ENCODE peak calls at places on chromosomes 3 and 15, in six cellular contexts. U is stomach, R is adrenal gland, E is esophagus squamous epithelium, O is left ventricle myocardium inferior, T is right atrium auricular region. V is an unnamed sample.

GRCh38 chr3:177351195-177351594 is 153.9 kb upstream of the TBL1XR1 start:
- DNase-seq in U (no peak), R (no peak), E (no peak), O (no peak), T (no peak), V (no peak)

GRCh38 chr3:50749822-50750221 is 75.1 kb downstream of the DOCK3 start:
- DNase-seq in U (no peak), R (no peak), E (no peak), O (no peak), T (no peak), V (no peak)

GRCh38 chr3:10738688-10739372 is 77.2 kb upstream of the SLC6A11 start:
- DNase-seq in U (peak; percentile 71), R (peak; percentile 77), E (peak; percentile 9), O (peak; percentile 73), T (peak; percentile 71), V (peak; percentile 77)

GRCh38 chr15:72230197-72231065 is 559 bp downstream of the PKM start:
- DNase-seq in U (peak; percentile 84), R (peak; percentile 95), E (peak; percentile 55), O (peak; percentile 94), T (peak; percentile 90), V (peak; percentile 91)

GRCh38 chr15:60830479-60830878 is 351.5 kb upstream of the ICE2 start:
- DNase-seq in U (no peak), R (no peak), E (no peak), O (no peak), T (no peak), V (no peak)

GRCh38 chr15:56613826-56614225 is 119.5 kb downstream of the ZNF280D start:
- DNase-seq in U (no peak), R (no peak), E (no peak), O (no peak), T (no peak), V (no peak)

GRCh38 chr3:184116017-184116416 is 19.1 kb upstream of the EIF2B5 start:
- DNase-seq in U (no peak), R (no peak), E (no peak), O (no peak), T (no peak), V (no peak)

GRCh38 chr15:47887181-47887580 is 169.9 kb downstream of the SEMA6D start:
- DNase-seq in U (no peak), R (no peak), E (no peak), O (no peak), T (no peak), V (peak; percentile 14)

GRCh38 chr3:37417297-37418082 is 243.1 kb upstream of the LRRFIP2 start:
- DNase-seq in U (no peak), R (no peak), E (no peak), O (no peak), T (no peak), V (no peak)

GRCh38 chr15:36325206-36325605 is 254.2 kb upstream of the CDIN1 start:
- DNase-seq in U (no peak), R (no peak), E (no peak), O (no peak), T (no peak), V (no peak)

GRCh38 chr3:52535411-52536111 is 844 bp upstream of the UQCC5 start:
- DNase-seq in U (no peak), R (no peak), E (no peak), O (no peak), T (peak; percentile 57), V (no peak)

GRCh38 chr3:46713898-46714552 is 3.6 kb downstream of the PRSS50 start:
- DNase-seq in U (peak; percentile 24), R (peak; percentile 48), E (no peak), O (no peak), T (no peak), V (no peak)

GRCh38 chr3:160210799-160211221 is 14.4 kb upstream of the C3orf80 start:
- DNase-seq in U (no peak), R (no peak), E (no peak), O (no peak), T (no peak), V (peak; percentile 72)

GRCh38 chr3:97882975-97883598 is 61.3 kb downstream of the CRYBG3 start:
- DNase-seq in U (peak; percentile 44), R (peak; percentile 6), E (no peak), O (no peak), T (no peak), V (peak; percentile 39)

GRCh38 chr3:14768182-14768790 is 50.5 kb upstream of the FGD5 start:
- DNase-seq in U (no peak), R (no peak), E (no peak), O (no peak), T (peak; percentile 38), V (no peak)

GRCh38 chr15:70535071-70535954 is 228.0 kb downstream of the UACA start:
- DNase-seq in U (no peak), R (no peak), E (no peak), O (no peak), T (peak; percentile 44), V (peak; percentile 16)

GRCh38 chr15:71826196-71826595 is 15.8 kb downstream of the NR2E3 start:
- DNase-seq in U (no peak), R (no peak), E (no peak), O (no peak), T (no peak), V (no peak)

GRCh38 chr3:31610700-31611275 is 78.1 kb downstream of the STT3B start:
- DNase-seq in U (no peak), R (peak; percentile 45), E (no peak), O (no peak), T (no peak), V (peak; percentile 60)

GRCh38 chr15:67741313-67741712 is 84.0 kb upstream of the SKOR1 start:
- DNase-seq in U (no peak), R (no peak), E (no peak), O (no peak), T (no peak), V (peak; percentile 24)

GRCh38 chr3:67529337-67529736 is 125.1 kb downstream of the SUCLG2 start:
- DNase-seq in U (no peak), R (no peak), E (no peak), O (no peak), T (no peak), V (no peak)

GRCh38 chr3:8253201-8253600 is 248.4 kb upstream of the LMCD1 start:
- DNase-seq in U (no peak), R (no peak), E (no peak), O (no peak), T (no peak), V (no peak)

GRCh38 chr15:84761534-84762190 is 13.3 kb downstream of the ZNF592 start:
- DNase-seq in U (no peak), R (no peak), E (no peak), O (no peak), T (no peak), V (no peak)

GRCh38 chr3:129432671-129433070 is 4.2 kb upstream of the EFCAB12 start:
- DNase-seq in U (no peak), R (no peak), E (no peak), O (no peak), T (no peak), V (no peak)

GRCh38 chr3:129434140-129434539 is 5.6 kb downstream of the MBD4 start:
- DNase-seq in U (no peak), R (no peak), E (no peak), O (no peak), T (no peak), V (no peak)

GRCh38 chr3:129433565-129433964 is 5.1 kb upstream of the EFCAB12 start:
- DNase-seq in U (no peak), R (no peak), E (no peak), O (no peak), T (no peak), V (no peak)

GRCh38 chr3:129432036-129432435 is 3.6 kb upstream of the EFCAB12 start:
- DNase-seq in U (no peak), R (no peak), E (no peak), O (no peak), T (no peak), V (no peak)

DNA sequence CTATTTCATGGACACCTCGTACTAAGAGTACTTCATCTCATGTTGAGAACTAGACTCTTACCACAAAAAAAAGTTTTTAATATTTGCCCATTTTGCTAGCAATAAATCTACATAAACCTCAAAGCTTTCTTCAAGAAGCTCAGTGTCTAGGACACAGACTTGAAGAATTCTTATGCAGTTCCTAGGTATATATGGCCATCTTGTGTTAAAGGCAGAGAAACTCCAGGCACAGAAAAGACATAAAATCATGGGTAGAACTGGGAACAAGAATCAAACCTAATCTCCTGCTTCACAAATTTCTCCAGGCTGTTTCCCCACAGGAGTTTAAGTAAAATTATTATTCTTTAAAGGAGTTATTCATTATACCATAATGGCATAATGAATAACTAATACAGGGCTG is 4.4 kb downstream of the MBD4 start:
- DNase-seq in U (no peak), R (no peak), E (no peak), O (no peak), T (no peak), V (no peak)
- H3K36me3 ChIP-seq in U (peaks cover 65% of the 10 kb centered on the region), R (no peaks in the 10 kb centered on the region), E (peaks cover 19% of the 10 kb centered on the region), O (peaks cover 76% of the 10 kb centered on the region), T (peaks cover 62% of the 10 kb centered on the region), V (peaks cover 71% of the 10 kb centered on the region)

GRCh38 chr3:156680243-156680930 is 6.0 kb downstream of the TIPARP start:
- DNase-seq in U (no peak), R (no peak), E (no peak), O (no peak), T (no peak), V (no peak)
- H3K36me3 ChIP-seq in U (peaks cover 23% of the 10 kb centered on the region), R (no peaks in the 10 kb centered on the region), E (peaks cover 4% of the 10 kb centered on the region), O (peaks cover 17% of the 10 kb centered on the region), T (peaks cover 14% of the 10 kb centered on the region), V (peaks cover 77% of the 10 kb centered on the region)

GRCh38 chr3:172073262-172073915 is 34.0 kb downstream of the FNDC3B start:
- DNase-seq in U (no peak), R (no peak), E (no peak), O (no peak), T (no peak), V (no peak)
- H3K36me3 ChIP-seq in U (no peaks in the 10 kb centered on the region), R (no peaks in the 10 kb centered on the region), E (no peaks in the 10 kb centered on the region), O (no peaks in the 10 kb centered on the region), T (no peaks in the 10 kb centered on the region), V (no peaks in the 10 kb centered on the region)

GRCh38 chr15:61946778-61947177 is 113.5 kb downstream of the VPS13C start:
- DNase-seq in U (no peak), R (no peak), E (no peak), O (no peak), T (no peak), V (peak; percentile 3)
- H3K36me3 ChIP-seq in U (peaks cover 82% of the 10 kb centered on the region), R (no peaks in the 10 kb centered on the region), E (peaks cover 5% of the 10 kb centered on the region), O (peaks cover 80% of the 10 kb centered on the region), T (peaks cover 37% of the 10 kb centered on the region), V (peaks cover 22% of the 10 kb centered on the region)

DNA sequence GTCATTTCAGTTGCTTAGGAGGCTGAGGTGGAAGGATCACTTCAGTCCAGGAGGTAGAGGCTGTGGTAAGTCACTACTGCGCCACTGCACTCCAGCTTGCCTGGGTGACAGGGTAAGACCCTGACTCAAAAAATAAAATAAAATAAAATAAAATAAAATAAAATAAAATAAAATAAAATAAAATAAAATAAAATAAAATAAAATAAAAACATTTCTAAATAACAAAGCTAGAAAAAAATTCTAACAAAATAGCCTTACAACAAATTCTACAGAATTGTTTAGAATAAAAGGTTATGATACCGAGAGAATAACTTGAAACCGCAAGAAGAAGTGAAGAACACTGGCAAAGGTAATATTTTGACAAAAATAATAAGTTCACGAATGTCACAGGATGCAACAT is 794.3 kb downstream of the NR2F2 start:
- DNase-seq in U (no peak), R (no peak), E (no peak), O (no peak), T (no peak), V (no peak)
- H3K36me3 ChIP-seq in U (no peaks in the 10 kb centered on the region), R (no peaks in the 10 kb centered on the region), E (no peaks in the 10 kb centered on the region), O (no peaks in the 10 kb centered on the region), T (no peaks in the 10 kb centered on the region), V (no peaks in the 10 kb centered on the region)

V was measured in A673.